ENCODE peak calls at places on chromosomes 11 and 22, in eight cellular contexts. B is skeletal muscle cell; N is dermis blood vessel endothelial cell; L is neuronal stem cell; S is A549; A is naive thymus-derived CD8-positive, alpha-beta T cell; C is activated CD4-positive, alpha-beta T cell treated with anti-CD3 and anti-CD28 coated beads, Interleukin-2, amount 10 ng/mL, durations not matched to agents 7 days and 5 days; V is nephron progenitor cell. M is an unnamed sample.

GRCh38 chr22:30196141-30196866 is 50.3 kb downstream of the LIF start:
- DNase-seq in L (no peak), A (no peak), C (peak; percentile 28), N (peak; percentile 92), S (peak; percentile 100), B (peak; percentile 100), V (peak; percentile 79), M (peak; percentile 100)

GRCh38 chr11:100808904-100809491 is 121.9 kb downstream of the ARHGAP42 start:
- DNase-seq in C (no peak), N (peak; percentile 55), A (no peak), B (no peak), S (peak; percentile 21), V (no peak), L (no peak), M (peak; percentile 63)

GRCh38 chr22:44351685-44352377 is 39.1 kb upstream of the SHISAL1 start:
- DNase-seq in V (no peak), C (peak; percentile 15), N (peak; percentile 58), A (no peak), L (no peak), B (peak; percentile 59), S (peak; percentile 46), M (no peak)

GRCh38 chr11:59281177-59281576 is 68.5 kb upstream of the MPEG1 start:
- DNase-seq in C (no peak), V (no peak), N (no peak), S (no peak), B (no peak), A (no peak), L (no peak), M (no peak)

GRCh38 chr11:68328374-68329091 is 16.1 kb downstream of the LRP5 start:
- DNase-seq in V (peak; percentile 57), A (no peak), B (no peak), S (no peak), C (peak; percentile 37), L (peak; percentile 58), N (peak; percentile 88), M (peak; percentile 81)

GRCh38 chr11:71342116-71342515 is 89.7 kb upstream of the SHANK2 start:
- DNase-seq in V (no peak), N (no peak), C (no peak), S (no peak), B (no peak), A (no peak), L (no peak), M (no peak)

GRCh38 chr11:101706541-101706940 is 122.7 kb upstream of the TRPC6 start:
- DNase-seq in V (no peak), N (no peak), L (no peak), A (no peak), S (peak; percentile 60), C (no peak), B (peak; percentile 12), M (no peak)

GRCh38 chr11:74235121-74235520 is 64.0 kb downstream of the PPME1 start:
- DNase-seq in V (no peak), L (no peak), C (no peak), N (no peak), B (no peak), S (no peak), A (no peak), M (no peak)

GRCh38 chr11:86551286-86551685 is 121.1 kb downstream of the ME3 start:
- DNase-seq in A (no peak), L (no peak), N (peak; percentile 96), B (peak; percentile 69), V (no peak), S (peak; percentile 64), C (no peak), M (no peak)

GRCh38 chr11:61149624-61150615 is 11.3 kb downstream of the VPS37C start:
- DNase-seq in C (no peak), A (no peak), N (peak; percentile 59), V (peak; percentile 15), B (no peak), S (no peak), L (no peak), M (peak; percentile 68)

GRCh38 chr11:83521647-83522596 is 235.8 kb upstream of the CCDC90B start:
- DNase-seq in C (no peak), N (no peak), A (no peak), L (no peak), V (no peak), B (no peak), S (peak; percentile 6), M (peak; percentile 21)

GRCh38 chr11:46290598-46291309 is 13.3 kb downstream of the CREB3L1 start:
- DNase-seq in V (peak; percentile 85), C (no peak), S (peak; percentile 56), L (no peak), B (peak; percentile 98), A (no peak), N (no peak), M (peak; percentile 36)

GRCh38 chr22:18954333-18954732 is 18.2 kb upstream of the PRODH start:
- DNase-seq in N (peak; percentile 72), V (peak; percentile 87), L (peak; percentile 65), S (peak; percentile 52), C (peak; percentile 33), B (peak; percentile 6), A (peak; percentile 41), M (peak; percentile 64)

GRCh38 chr11:50214376-50214775 is 181.7 kb downstream of the OR4C45 start:
- DNase-seq in A (no peak), N (no peak), V (no peak), L (no peak), B (no peak), C (no peak), S (no peak), M (no peak)

GRCh38 chr22:50576070-50576469 is 2.2 kb downstream of the CPT1B start:
- DNase-seq in B (no peak), N (peak; percentile 81), A (no peak), V (peak; percentile 20), L (no peak), C (no peak), S (peak; percentile 69), M (peak; percentile 89)

GRCh38 chr11:27694992-27695391 is 5.3 kb downstream of the BDNF start:
- DNase-seq in L (no peak), B (no peak), V (no peak), A (no peak), C (no peak), S (peak; percentile 51), N (peak; percentile 65), M (peak; percentile 51)

GRCh38 chr11:116224154-116224888 is 548.5 kb downstream of the BUD13 start:
- DNase-seq in L (peak; percentile 51), B (no peak), C (peak; percentile 43), N (peak; percentile 62), V (peak; percentile 68), S (peak; percentile 23), A (no peak), M (peak; percentile 44)

GRCh38 chr11:112968988-112969714 is 7.9 kb downstream of the NCAM1 start:
- DNase-seq in A (no peak), L (no peak), V (no peak), B (peak; percentile 52), C (no peak), N (no peak), S (no peak), M (no peak)

GRCh38 chr22:39946571-39947407 is 13.4 kb upstream of the TMA7B start:
- DNase-seq in A (no peak), N (peak; percentile 22), C (no peak), L (no peak), S (no peak), B (no peak), V (no peak), M (peak; percentile 95)

GRCh38 chr11:88275636-88276035 is 61.9 kb downstream of the CTSC start:
- DNase-seq in C (no peak), B (no peak), N (no peak), V (no peak), L (no peak), A (no peak), S (no peak), M (no peak)

GRCh38 chr11:102974552-102975280 is 19.2 kb upstream of the MMP13 start:
- DNase-seq in A (no peak), N (peak; percentile 57), L (no peak), V (no peak), B (no peak), S (peak; percentile 4), C (no peak), M (no peak)

GRCh38 chr22:43399980-43400358 is 11.8 kb upstream of the MPPED1 start:
- DNase-seq in C (no peak), B (no peak), V (no peak), L (no peak), A (no peak), S (no peak), N (no peak), M (no peak)